ENCODE peak calls at places on chromosomes 16 and 17, in five cellular contexts. V is kidney, I is adipocyte, W is IMR-90, F is fibroblast of lung. J is an unnamed sample.

GRCh38 chr17:43341705-43342600 is 56.8 kb upstream of the ARL4D start:
- DNase-seq in W (peak; percentile 74), I (peak; percentile 59), V (no peak), F (peak; percentile 77), J (no peak)

GRCh38 chr17:56230660-56231059 is 77.4 kb downstream of the ANKFN1 start:
- DNase-seq in V (no peak), I (peak; percentile 80), W (no peak), F (peak; percentile 45), J (no peak)

GRCh38 chr16:13907431-13907830 is 12.5 kb upstream of the ERCC4 start:
- DNase-seq in W (no peak), V (no peak), I (no peak), F (no peak), J (no peak)

GRCh38 chr16:47029724-47030123 is 56.2 kb upstream of the DNAJA2 start:
- DNase-seq in F (no peak), V (no peak), W (no peak), I (no peak), J (no peak)

GRCh38 chr17:35486920-35487727 is 38.6 kb upstream of the SLFN13 start:
- DNase-seq in F (peak; percentile 79), V (peak; percentile 80), W (peak; percentile 56), I (peak; percentile 62), J (peak; percentile 63)

GRCh38 chr17:42200702-42201101 is 6.4 kb upstream of the GHDC start:
- DNase-seq in W (no peak), F (peak; percentile 51), I (no peak), V (no peak), J (no peak)

GRCh38 chr17:45077643-45078042 is 16.5 kb downstream of the NMT1 start:
- DNase-seq in F (no peak), W (no peak), V (no peak), I (no peak), J (no peak)

GRCh38 chr16:78748471-78748929 is 649.0 kb downstream of the WWOX start:
- DNase-seq in F (no peak), W (no peak), V (no peak), I (no peak), J (no peak)

GRCh38 chr17:79226037-79226436 is 151.4 kb downstream of the ENGASE start:
- DNase-seq in I (no peak), V (no peak), W (no peak), F (no peak), J (no peak)

GRCh38 chr17:76588182-76588581 is 2.5 kb upstream of the ST6GALNAC2 start:
- DNase-seq in F (no peak), W (no peak), I (no peak), V (no peak), J (no peak)

GRCh38 chr17:37182786-37183185 is 193.0 kb upstream of the C17orf78 start:
- DNase-seq in W (peak; percentile 15), F (peak; percentile 49), I (peak; percentile 16), V (no peak), J (no peak)

GRCh38 chr16:89095401-89095974 is 1.8 kb downstream of the ACSF3 start:
- DNase-seq in W (no peak), I (no peak), F (no peak), V (no peak), J (peak; percentile 81)

GRCh38 chr16:88725609-88726407 is 19.5 kb downstream of the CTU2 start:
- DNase-seq in I (no peak), F (no peak), W (no peak), V (no peak), J (no peak)

GRCh38 chr16:55019419-55020131 is 88.9 kb downstream of the IRX5 start:
- DNase-seq in W (no peak), V (no peak), F (no peak), I (no peak), J (no peak)

GRCh38 chr16:11743308-11744074 is 834 bp upstream of the TXNDC11 start:
- DNase-seq in W (peak; percentile 49), V (peak; percentile 70), F (peak; percentile 50), I (peak; percentile 64), J (no peak)

GRCh38 chr17:31444026-31444425 is 52.6 kb downstream of the RAB11FIP4 start:
- DNase-seq in V (no peak), W (peak; percentile 40), I (peak; percentile 37), F (peak; percentile 50), J (no peak)

GRCh38 chr17:69240201-69240600 is 11.6 kb upstream of the ABCA10 start:
- DNase-seq in F (no peak), W (no peak), V (no peak), I (no peak), J (no peak)

DNA sequence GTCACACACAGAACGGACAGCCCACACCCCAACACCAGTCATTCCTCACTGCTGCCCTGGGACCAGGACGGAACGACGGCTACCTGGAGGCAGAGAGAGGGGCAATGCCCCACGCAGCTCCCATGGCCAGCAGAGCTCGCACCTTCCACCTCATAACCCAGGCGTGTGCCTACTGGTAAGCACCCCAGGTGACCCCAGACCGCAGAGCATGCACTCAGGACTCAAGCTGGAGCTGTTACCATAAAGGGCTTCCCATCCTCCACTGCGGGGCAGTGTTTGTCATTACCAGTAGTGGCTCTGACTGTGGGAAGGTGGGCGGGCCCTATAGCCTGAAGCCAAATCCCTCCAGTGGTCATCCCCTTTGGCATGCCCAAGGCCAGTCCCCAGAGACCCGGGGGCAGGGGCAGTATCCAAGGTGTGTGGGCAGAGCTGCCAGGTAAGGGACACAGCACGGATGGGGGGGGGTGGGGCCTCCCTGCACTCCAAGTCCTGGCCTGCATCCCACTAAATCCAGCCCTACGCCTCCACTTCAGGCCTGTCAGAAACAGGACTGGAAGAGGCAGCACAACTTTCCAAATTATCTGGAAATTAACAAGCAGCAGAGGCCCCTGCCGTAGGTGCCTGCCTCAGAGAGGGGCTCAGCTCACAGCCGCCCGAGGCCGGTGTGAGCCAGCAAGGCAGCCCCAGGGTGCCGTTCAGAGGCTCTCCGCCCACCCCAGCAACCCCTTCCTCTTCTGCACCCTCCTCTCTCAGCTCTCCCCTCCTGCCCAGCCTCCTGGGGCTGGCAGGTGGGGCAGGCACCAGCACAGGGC is 4.8 kb upstream of the BCAR1 start:
- DNase-seq in V (peak; percentile 82), F (no peak), W (no peak), I (no peak), J (peak; percentile 80)
- H3K4me3 ChIP-seq in V (no peak overlapping the region), F (no peak overlapping the region), W (no peak overlapping the region), I (no peak overlapping the region), J (no peak overlapping the region)

GRCh38 chr16:27317320-27317719 is 3.5 kb downstream of the IL4R start:
- DNase-seq in W (no peak), I (no peak), V (peak; percentile 53), F (no peak), J (no peak)
- H3K4me3 ChIP-seq in W (no peak overlapping the region), I (no peak overlapping the region), V (no peak overlapping the region), F (no peak overlapping the region), J (no peak overlapping the region)

GRCh38 chr16:56286819-56287218 is 95.5 kb downstream of the GNAO1 start:
- DNase-seq in F (peak; percentile 34), V (no peak), I (no peak), W (peak; percentile 16), J (no peak)

GRCh38 chr16:56294014-56294413 is 102.7 kb downstream of the GNAO1 start:
- DNase-seq in W (no peak), V (no peak), I (no peak), F (no peak), J (no peak)

GRCh38 chr16:56288019-56288418 is 96.7 kb downstream of the GNAO1 start:
- DNase-seq in W (no peak), F (no peak), I (no peak), V (no peak), J (no peak)

GRCh38 chr16:56289412-56289811 is 98.1 kb downstream of the GNAO1 start:
- DNase-seq in F (no peak), V (no peak), I (no peak), W (no peak), J (no peak)

DNA sequence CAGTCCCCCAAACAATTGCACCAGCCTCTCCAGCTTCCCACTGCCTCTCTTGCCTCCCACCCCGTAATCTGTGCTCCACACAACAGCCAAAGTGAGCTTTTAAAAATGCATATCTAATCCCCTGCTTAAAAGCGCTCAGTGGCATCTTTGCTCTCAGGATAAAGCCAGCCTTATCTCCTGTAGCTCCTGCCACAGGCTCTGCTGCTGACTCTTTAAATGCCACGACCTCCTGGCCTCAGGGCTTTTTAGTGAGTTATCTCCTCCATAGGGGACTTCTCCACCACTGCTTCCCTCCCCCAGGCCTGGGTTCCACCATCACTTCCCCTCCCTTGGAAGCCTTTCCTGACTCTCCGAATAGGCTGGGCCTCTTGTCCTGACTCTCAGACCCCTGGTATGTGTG is 98.6 kb downstream of the GNAO1 start:
- DNase-seq in F (no peak), I (no peak), V (no peak), W (no peak), J (no peak)
- H3K4me3 ChIP-seq in F (no peak overlapping the region), I (no peak overlapping the region), V (no peak overlapping the region), W (no peak overlapping the region), J (no peak overlapping the region)

DNA sequence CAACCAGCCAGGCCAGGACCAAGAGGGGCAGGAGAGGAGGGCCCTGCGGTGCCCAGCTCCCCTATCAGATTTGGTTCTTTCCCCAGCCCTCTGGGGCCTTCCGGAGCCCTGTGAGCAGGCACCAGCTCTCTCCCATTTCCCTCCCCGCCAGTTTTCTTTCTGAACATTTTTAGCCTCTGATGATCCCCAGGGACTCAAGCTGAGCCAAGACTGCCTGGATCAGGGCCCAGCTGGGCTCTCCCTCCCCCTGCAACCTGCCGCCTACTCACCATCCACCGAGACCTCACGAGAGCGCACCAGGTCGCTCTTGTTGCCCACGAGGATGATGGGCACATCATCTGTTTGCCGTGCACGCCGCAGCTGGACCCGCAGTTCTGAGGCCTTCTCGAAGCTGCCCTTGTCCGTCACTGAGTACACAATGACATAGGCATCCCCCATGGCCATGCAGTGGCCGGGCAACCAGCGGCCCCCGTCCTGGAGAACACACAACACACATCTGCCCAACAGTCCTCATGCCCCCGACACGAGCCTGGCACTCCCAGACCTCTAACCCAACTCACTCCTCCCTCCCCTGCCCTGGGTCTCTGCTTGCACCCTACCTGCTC is 2.0 kb downstream of the RRAD start:
- DNase-seq in V (no peak), W (peak; percentile 47), I (no peak), F (peak; percentile 51), J (peak; percentile 57)
- H3K4me3 ChIP-seq in V (peak overlapping the region; percentile 10), W (no peak overlapping the region), I (no peak overlapping the region), F (no peak overlapping the region), J (no peak overlapping the region)

GRCh38 chr16:10676284-10676683 is 18.4 kb downstream of the TEKT5 start:
- DNase-seq in V (no peak), F (no peak), I (no peak), W (no peak), J (no peak)
- H3K4me3 ChIP-seq in V (no peak overlapping the region), F (no peak overlapping the region), I (no peak overlapping the region), W (no peak overlapping the region), J (no peak overlapping the region)